ENCODE peak calls at places on chromosomes 16 and 17, in six cellular contexts. O is aorta, F is HEK293T, B is Karpas-422, X is AG09309, G is neural progenitor cell. S is an unnamed sample.

GRCh38 chr17:74875155-74875969 is 2.6 kb upstream of the FDXR start:
- DNase-seq in O (no peak), F (no peak), B (no peak), X (no peak), G (no peak), S (no peak)

GRCh38 chr17:72429066-72429638 is 308.3 kb downstream of the SOX9 start:
- DNase-seq in O (no peak), F (no peak), B (peak), X (no peak), G (no peak), S (no peak)

GRCh38 chr17:38429476-38430100 is 1.3 kb downstream of the ARHGAP23 start:
- DNase-seq in O (no peak), F (no peak), B (no peak), X (no peak), G (no peak), S (no peak)

GRCh38 chr17:83026311-83026811 is 53.0 kb upstream of the METRNL start:
- DNase-seq in O (no peak), F (no peak), B (no peak), X (no peak), G (no peak), S (no peak)

GRCh38 chr16:88524274-88524972 is 45.8 kb upstream of the ZC3H18 start:
- DNase-seq in O (no peak), F (no peak), B (no peak), X (no peak), G (no peak), S (no peak)

GRCh38 chr16:68037820-68038597 is 14.9 kb downstream of the DUS2 start:
- DNase-seq in O (peak), F (no peak), B (peak), X (no peak), G (no peak), S (no peak)

GRCh38 chr16:24729967-24730815 is 740 bp downstream of the TNRC6A start:
- DNase-seq in O (peak), F (peak), B (peak), X (no peak), G (peak), S (peak)

GRCh38 chr16:12646098-12646489 is 157.6 kb downstream of the CPPED1 start:
- DNase-seq in O (no peak), F (no peak), B (no peak), X (no peak), G (no peak), S (no peak)

GRCh38 chr17:65057520-65058075 is 1.1 kb upstream of the GNA13 start:
- DNase-seq in O (no peak), F (no peak), B (no peak), X (no peak), G (no peak), S (no peak)

GRCh38 chr16:28877642-28877975 is 679 bp upstream of the ATP2A1 start:
- DNase-seq in O (no peak), F (no peak), B (no peak), X (no peak), G (no peak), S (no peak)

GRCh38 chr16:19384656-19385055 is 33.0 kb upstream of the TMC5 start:
- DNase-seq in O (no peak), F (no peak), B (no peak), X (no peak), G (no peak), S (no peak)

GRCh38 chr17:10403589-10403988 is 18.2 kb downstream of the MYH8 start:
- DNase-seq in O (no peak), F (no peak), B (no peak), X (no peak), G (no peak), S (no peak)

GRCh38 chr17:67528751-67529436 is 151.8 kb downstream of the PITPNC1 start:
- DNase-seq in O (peak), F (peak), B (no peak), X (peak), G (peak), S (no peak)

GRCh38 chr17:27624555-27624954 is 6.4 kb upstream of the LGALS9 start:
- DNase-seq in O (no peak), F (no peak), B (no peak), X (no peak), G (no peak), S (no peak)

GRCh38 chr17:41008811-41009210 is at the start of gene KRTAP3-1:
- DNase-seq in O (no peak), F (no peak), B (no peak), X (no peak), G (no peak), S (no peak)

GRCh38 chr16:27903046-27903655 is 160.4 kb downstream of the GSG1L start:
- DNase-seq in O (no peak), F (no peak), B (no peak), X (no peak), G (no peak), S (no peak)

GRCh38 chr16:680967-681745 is 946 bp downstream of the STUB1 start:
- DNase-seq in O (no peak), F (no peak), B (peak), X (no peak), G (peak), S (peak)

GRCh38 chr17:57629470-57629869 is 115.6 kb downstream of the CCDC182 start:
- DNase-seq in O (no peak), F (no peak), B (peak), X (no peak), G (no peak), S (no peak)

GRCh38 chr17:43220511-43221125 is 7.8 kb downstream of the CCDC200 start:
- DNase-seq in O (peak), F (no peak), B (no peak), X (no peak), G (peak), S (no peak)

GRCh38 chr17:77869665-77870132 is 88.8 kb upstream of the TNRC6C start:
- DNase-seq in O (peak), F (no peak), B (peak), X (no peak), G (no peak), S (no peak)

GRCh38 chr17:5533486-5534315 is 47.3 kb downstream of the MIS12 start:
- DNase-seq in O (no peak), F (no peak), B (no peak), X (no peak), G (no peak), S (no peak)

GRCh38 chr17:63240106-63240505 is 206.0 kb downstream of the CYB561 start:
- DNase-seq in O (no peak), F (no peak), B (no peak), X (no peak), G (no peak), S (no peak)

S was measured in A673.